ENCODE peak calls at places on chromosomes 4 and X, in ten cellular contexts. E is left ventricle myocardium inferior, D is GM13977, Y is AG10803, Z is astrocyte of the spinal cord, L is neural crest cell, G is OCI-LY7, K is Calu3, R is fibroblast of mammary gland, X is psoas muscle. A is an unnamed sample.

GRCh38 chrX:43707812-43708548 is 51.9 kb downstream of the MAOA start:
- DNase-seq in E (peak), G (no peak), Z (peak), K (no peak), L (no peak), D (no peak), R (peak), Y (no peak), X (no peak), A (peak)

GRCh38 chrX:148661035-148661434 is 160.6 kb downstream of the AFF2 start:
- DNase-seq in K (no peak), R (peak), D (no peak), X (no peak), E (no peak), Y (peak), L (no peak), G (no peak), Z (peak), A (no peak)

GRCh38 chr4:54473077-54473545 is 184.6 kb upstream of the KIT start:
- DNase-seq in Z (no peak), K (no peak), X (no peak), R (peak), E (no peak), G (no peak), D (no peak), L (no peak), Y (peak), A (no peak)

GRCh38 chr4:83320548-83320947 is 14.1 kb downstream of the HPSE start:
- DNase-seq in D (no peak), E (peak), R (peak), L (no peak), X (peak), Y (peak), Z (no peak), G (no peak), K (no peak), A (peak)

GRCh38 chrX:148069759-148070503 is 88.8 kb downstream of the FMR1NB start:
- DNase-seq in X (no peak), G (peak), Y (no peak), L (no peak), E (no peak), R (no peak), Z (no peak), D (no peak), K (no peak), A (no peak)

GRCh38 chrX:69155786-69156520 is 9.3 kb downstream of the PJA1 start:
- DNase-seq in R (no peak), G (no peak), Z (no peak), L (no peak), Y (no peak), X (no peak), E (no peak), K (no peak), D (no peak), A (no peak)

GRCh38 chrX:9312922-9313867 is 151.7 kb upstream of the TBL1X start:
- DNase-seq in E (peak), Z (no peak), L (peak), K (peak), D (peak), X (peak), G (peak), Y (no peak), R (no peak), A (no peak)

GRCh38 chr4:79611026-79611425 is 203.0 kb upstream of the GK2 start:
- DNase-seq in Z (no peak), K (no peak), L (no peak), Y (no peak), E (no peak), D (no peak), X (no peak), R (no peak), G (no peak), A (no peak)

GRCh38 chr4:164937576-164938270 is 39.7 kb downstream of the TRIM61 start:
- DNase-seq in G (peak), E (no peak), K (no peak), D (no peak), Z (no peak), X (peak), R (peak), L (no peak), Y (peak), A (peak)

GRCh38 chr4:151952711-151953254 is 192.0 kb upstream of the GATB start:
- DNase-seq in Y (no peak), G (no peak), R (no peak), L (no peak), E (no peak), D (no peak), K (no peak), X (no peak), Z (no peak), A (no peak)

GRCh38 chr4:184648220-184649025 is 824 bp downstream of the CASP3 start:
- DNase-seq in X (peak), G (peak), E (peak), R (peak), D (peak), L (peak), Y (peak), K (peak), Z (peak), A (peak)

GRCh38 chr4:36024901-36025610 is 219.3 kb downstream of the ARAP2 start:
- DNase-seq in Z (no peak), R (no peak), X (no peak), D (no peak), L (no peak), Y (no peak), G (no peak), E (no peak), K (peak), A (no peak)

GRCh38 chrX:53594354-53594753 is 92.2 kb downstream of the HUWE1 start:
- DNase-seq in R (peak), Z (peak), X (no peak), G (no peak), L (no peak), E (no peak), K (no peak), D (no peak), Y (peak), A (peak)

GRCh38 chrX:16484338-16484737 is 165.6 kb upstream of the S100G start:
- DNase-seq in K (peak), E (no peak), Y (peak), L (no peak), Z (peak), G (no peak), X (no peak), R (peak), D (no peak), A (peak)

GRCh38 chrX:79270401-79270800 is 96.7 kb downstream of the ITM2A start:
- DNase-seq in R (peak), D (peak), L (no peak), K (peak), Y (no peak), Z (no peak), G (peak), E (peak), X (peak), A (peak)

GRCh38 chrX:12999422-12999821 is 24.5 kb downstream of the TMSB4X start:
- DNase-seq in G (peak), Z (no peak), L (no peak), X (no peak), K (no peak), Y (no peak), R (no peak), E (no peak), D (no peak), A (peak)

GRCh38 chrX:124605518-124605917 is 259.2 kb downstream of the SH2D1A start:
- DNase-seq in Y (no peak), X (no peak), Z (no peak), R (no peak), K (no peak), L (no peak), E (no peak), G (no peak), D (no peak), A (no peak)

GRCh38 chr4:39043697-39044363 is 11.6 kb upstream of the TMEM156 start:
- DNase-seq in G (peak), Z (peak), L (no peak), Y (no peak), X (no peak), D (peak), E (no peak), K (no peak), R (peak), A (peak)

GRCh38 chrX:12894074-12894691 is 12.2 kb upstream of the TLR8 start:
- DNase-seq in Y (peak), Z (peak), D (peak), K (peak), G (peak), E (peak), X (peak), R (peak), L (peak), A (peak)

GRCh38 chr4:95095352-95095974 is 337.7 kb downstream of the BMPR1B start:
- DNase-seq in R (peak), L (no peak), E (no peak), G (peak), X (no peak), Z (peak), D (no peak), K (peak), Y (peak), A (peak)

GRCh38 chrX:46545111-46546005 is at the start of gene ZNF674:
- DNase-seq in Y (peak), E (peak), D (peak), Z (peak), K (peak), R (peak), L (peak), X (peak), G (peak), A (peak)
- TF ChIP-seq CTCF in Y (peak), E (peak), D (peak), Z (peak), K (no peak), R (no peak), L (peak), X (peak), G (peak), A (peak)

DNA sequence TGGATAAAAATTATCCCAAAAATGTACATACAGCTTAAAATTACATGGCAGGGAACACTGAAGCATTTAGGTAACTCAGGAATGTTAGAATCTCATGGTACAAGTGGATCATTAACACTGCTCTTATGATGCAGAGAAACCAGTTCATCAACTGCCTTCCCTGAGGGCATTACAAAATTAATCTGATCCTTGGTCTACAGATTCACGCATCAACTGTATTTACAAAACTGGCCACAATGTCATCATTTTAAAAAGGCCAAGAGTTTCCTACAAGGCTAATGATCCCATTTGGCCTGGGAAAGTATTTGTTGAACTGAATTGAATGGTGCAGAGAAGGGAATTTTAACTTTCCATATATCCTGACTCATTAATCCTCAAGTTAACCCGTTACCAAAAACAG is 84.6 kb downstream of the TSPAN5 start:
- DNase-seq in E (no peak), Y (no peak), K (peak), R (no peak), D (no peak), G (no peak), Z (no peak), X (no peak), L (no peak), A (no peak)
- TF ChIP-seq CTCF in E (no peak), Y (no peak), K (no peak), R (no peak), D (no peak), G (no peak), Z (no peak), X (no peak), L (no peak), A (no peak)

DNA sequence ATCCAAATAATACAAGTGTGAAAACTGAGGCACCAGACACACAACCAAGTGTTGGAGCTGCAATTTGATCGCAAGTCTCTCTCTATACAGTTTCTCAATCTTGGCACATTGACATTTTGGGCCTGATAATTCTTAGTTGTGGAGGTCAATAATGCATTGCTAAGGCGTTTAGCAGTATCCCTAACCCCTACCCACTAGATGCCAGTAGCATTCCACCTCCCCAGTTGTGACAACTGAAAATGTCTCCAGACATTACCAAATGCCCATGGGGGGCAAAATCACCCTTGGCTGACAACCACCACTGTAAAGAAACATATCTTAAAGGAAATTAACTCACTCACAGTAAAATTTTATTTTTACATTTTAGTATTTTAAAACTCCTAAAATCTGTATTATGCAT is 4.2 kb downstream of the NR3C2 start:
- DNase-seq in D (no peak), E (no peak), Y (no peak), Z (no peak), K (no peak), X (no peak), L (no peak), G (no peak), R (no peak), A (no peak)
- TF ChIP-seq CTCF in D (no peak), E (no peak), Y (no peak), Z (no peak), K (no peak), X (no peak), L (no peak), G (peak), R (no peak), A (peak)

DNA sequence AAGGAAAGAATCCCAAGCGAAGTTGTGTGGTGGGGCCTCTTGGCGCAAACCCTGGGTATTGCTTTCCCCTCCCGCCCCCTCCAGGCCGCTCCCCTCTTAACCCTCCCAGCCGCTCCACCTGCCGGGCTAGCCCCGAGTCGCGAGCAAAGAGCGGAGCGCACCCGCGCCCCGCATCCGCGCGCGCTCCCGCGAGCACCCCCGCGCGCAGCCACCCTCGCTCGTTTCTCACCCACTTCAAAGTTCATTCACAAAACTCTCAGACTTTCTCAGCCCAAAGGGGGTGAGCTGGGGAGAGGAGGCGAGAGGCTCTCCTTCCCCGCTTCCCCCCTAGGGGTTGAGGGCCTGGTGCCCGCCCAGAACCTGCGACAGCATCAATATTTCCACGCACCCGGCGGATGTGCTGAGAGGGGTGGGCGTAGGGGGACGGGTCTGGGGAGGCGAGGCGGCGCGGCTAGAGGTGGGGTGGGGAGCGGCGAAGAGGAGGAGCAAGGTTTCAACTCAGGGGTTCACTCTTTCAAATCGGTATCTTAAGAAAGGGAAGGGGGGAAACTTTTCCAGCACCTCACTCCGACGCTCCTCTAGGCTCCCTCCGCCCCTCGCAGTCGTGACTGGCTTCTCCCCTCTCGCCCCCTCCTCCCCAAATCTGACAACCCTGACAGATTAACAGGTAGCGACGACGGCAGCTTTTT is 1.8 kb downstream of the MAML3 start:
- DNase-seq in G (peak), K (peak), E (peak), R (no peak), X (peak), D (peak), L (peak), Y (peak), Z (no peak), A (no peak)
- TF ChIP-seq CTCF in G (peak), K (no peak), E (peak), R (no peak), X (peak), D (no peak), L (peak), Y (peak), Z (peak), A (peak)

GRCh38 chr4:58042176-58042575 is 932.0 kb upstream of the IGFBP7 start:
- DNase-seq in E (no peak), K (no peak), L (no peak), Y (no peak), R (no peak), D (no peak), X (no peak), Z (no peak), G (no peak), A (no peak)
- TF ChIP-seq CTCF in E (no peak), K (no peak), L (no peak), Y (no peak), R (no peak), D (no peak), X (no peak), Z (no peak), G (no peak), A (no peak)

DNA sequence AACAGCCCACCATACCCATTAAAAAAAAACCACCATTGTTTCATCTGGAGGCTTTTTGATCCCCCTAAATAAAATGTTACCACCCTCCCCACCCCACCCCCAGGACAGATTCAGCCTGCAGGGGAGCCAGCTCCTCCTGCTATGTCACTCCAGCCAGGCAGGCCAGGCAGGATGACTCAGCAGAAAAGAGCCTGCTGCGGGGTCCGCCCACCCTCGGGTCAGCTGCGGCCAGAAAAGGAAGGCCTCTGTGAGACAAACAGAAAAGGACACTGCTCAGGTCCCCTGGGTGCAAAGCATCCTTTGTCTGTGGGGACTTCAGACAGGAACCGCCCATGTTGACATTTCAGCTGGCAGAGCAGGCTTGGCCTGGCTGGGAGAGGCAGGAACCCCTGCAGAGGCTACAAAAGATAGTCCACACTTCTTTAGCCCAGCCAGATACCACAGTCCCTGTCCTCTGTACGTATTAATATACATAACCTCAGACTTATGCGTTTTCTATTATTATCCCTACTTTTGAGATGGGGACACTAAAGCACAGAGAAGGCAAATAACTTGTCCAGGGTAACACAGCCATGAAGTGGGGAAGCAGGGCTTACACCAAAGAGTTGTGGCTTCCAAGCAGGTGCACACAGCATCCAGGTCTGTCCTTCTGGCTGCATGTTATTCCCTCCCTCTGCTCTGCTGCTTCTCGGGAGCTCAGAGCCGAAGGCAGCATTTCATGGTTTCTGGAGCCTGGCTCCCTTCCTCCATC is 147.7 kb downstream of the CPEB2 start:
- DNase-seq in E (peak), D (peak), K (peak), Y (peak), L (peak), G (peak), R (peak), Z (peak), X (peak), A (peak)
- TF ChIP-seq CTCF in E (peak), D (no peak), K (no peak), Y (peak), L (no peak), G (no peak), R (no peak), Z (peak), X (no peak), A (peak)

DNA sequence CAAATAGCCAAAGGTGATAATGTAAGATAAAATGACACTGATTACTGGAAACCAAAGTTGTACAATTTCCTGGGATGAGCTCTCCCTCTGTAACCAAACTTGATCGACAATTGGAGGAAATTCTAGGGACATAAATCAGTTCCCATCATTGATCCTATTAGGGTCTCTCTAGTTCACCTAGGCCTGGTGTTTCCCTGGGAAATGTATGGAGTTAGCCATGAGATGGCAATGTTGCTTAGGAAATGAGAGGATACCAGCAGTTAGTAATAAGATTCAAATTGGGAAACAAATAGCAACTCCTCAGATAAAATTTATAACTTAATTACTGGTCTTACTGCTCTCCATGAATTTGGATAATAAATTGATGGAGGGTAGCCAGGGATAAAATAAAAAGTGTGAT is 52.2 kb downstream of the SPATA18 start:
- DNase-seq in G (no peak), K (no peak), D (no peak), R (peak), L (no peak), Z (no peak), Y (peak), X (no peak), E (no peak), A (peak)
- TF ChIP-seq CTCF in G (peak), K (no peak), D (no peak), R (peak), L (peak), Z (peak), Y (peak), X (peak), E (peak), A (peak)

DNA sequence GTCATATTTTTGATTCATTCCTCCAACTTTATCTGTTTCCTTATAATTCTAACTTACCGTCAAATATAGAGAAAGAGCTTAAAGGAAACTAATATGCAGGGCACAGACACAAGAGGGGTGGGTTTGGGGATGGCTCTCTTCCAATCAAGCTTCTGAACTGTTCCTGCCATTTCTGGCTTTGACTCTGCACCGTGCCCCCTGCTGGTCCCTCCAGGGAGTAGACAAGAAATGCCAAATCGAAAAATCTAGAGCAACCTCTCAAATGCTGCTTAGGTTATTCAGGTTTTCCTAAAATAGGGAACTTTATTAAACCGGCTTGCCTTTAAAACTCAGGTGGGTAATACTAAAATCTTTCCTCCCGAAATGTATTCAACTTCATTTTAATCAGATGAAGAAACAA is 39.8 kb upstream of the VCX3A start:
- DNase-seq in X (no peak), Z (no peak), K (no peak), D (no peak), E (no peak), Y (no peak), L (no peak), R (no peak), G (peak), A (no peak)
- TF ChIP-seq CTCF in X (no peak), Z (no peak), K (no peak), D (peak), E (no peak), Y (no peak), L (peak), R (no peak), G (peak), A (no peak)

A was measured in choroid plexus epithelial cell.